ENCODE peak calls at places on chromosome 12, in six cellular contexts. One of them, this sample, is unnamed.

GRCh38 chr12:30965613-30965985 is 39.1 kb downstream of the TSPAN11 start:
- DNase-seq in GM12878: no peak
- DNase-seq in K562: no peak
- DNase-seq in endothelial cell of umbilical vein: peak; percentile 11
- DNase-seq in HepG2: peak; percentile 41
- DNase-seq in A549: peak; percentile 41
- DNase-seq in this sample: no peak

GRCh38 chr12:116202940-116203339 is 74.6 kb downstream of the MED13L start:
- DNase-seq in A549: no peak
- DNase-seq in K562: no peak
- DNase-seq in endothelial cell of umbilical vein: no peak
- DNase-seq in HepG2: no peak
- DNase-seq in GM12878: no peak
- DNase-seq in this sample: no peak

GRCh38 chr12:91883811-91884210 is 261.8 kb downstream of the BTG1 start:
- DNase-seq in K562: no peak
- DNase-seq in HepG2: no peak
- DNase-seq in GM12878: no peak
- DNase-seq in endothelial cell of umbilical vein: no peak
- DNase-seq in A549: no peak
- DNase-seq in this sample: no peak

GRCh38 chr12:120670667-120671066 is 16.3 kb upstream of the MLEC start:
- DNase-seq in K562: no peak
- DNase-seq in HepG2: no peak
- DNase-seq in A549: no peak
- DNase-seq in endothelial cell of umbilical vein: no peak
- DNase-seq in GM12878: peak; percentile 70
- DNase-seq in this sample: no peak

GRCh38 chr12:131912526-131913274 is 16.4 kb upstream of the PUS1 start:
- DNase-seq in GM12878: no peak
- DNase-seq in A549: peak; percentile 82
- DNase-seq in K562: peak; percentile 51
- DNase-seq in endothelial cell of umbilical vein: peak; percentile 85
- DNase-seq in HepG2: peak; percentile 24
- DNase-seq in this sample: peak; percentile 54

GRCh38 chr12:68559246-68559645 is 51.5 kb upstream of the RAP1B start:
- DNase-seq in GM12878: no peak
- DNase-seq in HepG2: no peak
- DNase-seq in K562: no peak
- DNase-seq in A549: no peak
- DNase-seq in endothelial cell of umbilical vein: peak; percentile 29
- DNase-seq in this sample: peak; percentile 47

GRCh38 chr12:118025168-118025567 is 8.7 kb downstream of the RFC5 start:
- DNase-seq in HepG2: no peak
- DNase-seq in K562: no peak
- DNase-seq in A549: no peak
- DNase-seq in GM12878: no peak
- DNase-seq in endothelial cell of umbilical vein: no peak
- DNase-seq in this sample: no peak

GRCh38 chr12:71704920-71705319 is 19.0 kb downstream of the TMEM19 start:
- DNase-seq in endothelial cell of umbilical vein: no peak
- DNase-seq in HepG2: no peak
- DNase-seq in K562: no peak
- DNase-seq in GM12878: no peak
- DNase-seq in A549: no peak
- DNase-seq in this sample: no peak

GRCh38 chr12:6297170-6297569 is 13.3 kb upstream of the PLEKHG6 start:
- DNase-seq in A549: no peak
- DNase-seq in HepG2: no peak
- DNase-seq in GM12878: no peak
- DNase-seq in K562: no peak
- DNase-seq in endothelial cell of umbilical vein: no peak
- DNase-seq in this sample: no peak

GRCh38 chr12:6295187-6295811 is 15.2 kb upstream of the PLEKHG6 start:
- DNase-seq in K562: peak; percentile 48
- DNase-seq in endothelial cell of umbilical vein: peak; percentile 90
- DNase-seq in HepG2: peak; percentile 98
- DNase-seq in A549: peak; percentile 97
- DNase-seq in GM12878: no peak
- DNase-seq in this sample: no peak

GRCh38 chr12:6292606-6293005 is 17.9 kb upstream of the PLEKHG6 start:
- DNase-seq in GM12878: no peak
- DNase-seq in K562: no peak
- DNase-seq in endothelial cell of umbilical vein: no peak
- DNase-seq in A549: peak; percentile 48
- DNase-seq in HepG2: peak; percentile 43
- DNase-seq in this sample: no peak

GRCh38 chr12:6294156-6294532 is 16.3 kb upstream of the PLEKHG6 start:
- DNase-seq in HepG2: no peak
- DNase-seq in A549: no peak
- DNase-seq in GM12878: no peak
- DNase-seq in endothelial cell of umbilical vein: no peak
- DNase-seq in K562: no peak
- DNase-seq in this sample: no peak

DNA sequence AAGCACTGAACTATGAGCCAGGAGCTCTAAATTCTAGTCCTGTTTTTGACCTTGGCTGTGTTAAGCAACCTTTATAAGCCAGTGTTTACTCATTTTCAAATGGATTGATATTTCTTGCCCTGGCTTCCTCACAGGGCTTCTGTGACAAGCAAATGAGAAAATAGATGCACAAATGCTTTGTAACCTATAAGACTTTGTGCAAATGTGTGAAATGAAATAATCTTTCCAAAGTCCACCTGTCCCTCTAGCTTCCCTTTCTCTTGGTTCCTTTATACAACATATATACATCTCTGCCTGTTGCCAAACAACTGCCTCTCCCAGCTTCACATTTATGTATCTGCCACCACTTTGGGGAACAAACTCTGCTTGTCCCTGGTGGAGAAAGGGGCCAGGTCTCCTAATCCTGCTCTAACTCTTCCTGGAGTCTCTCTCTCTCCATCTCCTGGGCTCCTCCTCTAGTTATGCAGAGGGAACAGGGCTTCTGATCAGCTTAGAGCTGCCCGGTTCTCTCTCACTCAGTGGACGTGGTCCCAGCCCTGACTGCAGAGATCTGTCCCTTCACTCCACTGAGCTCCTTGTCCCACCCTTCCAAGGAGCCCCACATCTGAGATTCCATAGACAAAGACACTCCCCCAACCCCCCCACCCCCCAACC is 15.8 kb upstream of the PLEKHG6 start:
- DNase-seq in GM12878: no peak
- DNase-seq in endothelial cell of umbilical vein: no peak
- DNase-seq in K562: no peak
- DNase-seq in HepG2: peak; percentile 87
- DNase-seq in A549: no peak
- DNase-seq in this sample: no peak
- TF ChIP-seq MYC in GM12878: no peak
- TF ChIP-seq MYC in endothelial cell of umbilical vein: no peak
- TF ChIP-seq MYC in K562: no peak
- TF ChIP-seq MYC in HepG2: no peak
- TF ChIP-seq MYC in A549: no peak
- TF ChIP-seq MYC in this sample: no peak

GRCh38 chr12:913919-914718 is 35.4 kb downstream of the RAD52 start:
- DNase-seq in K562: no peak
- DNase-seq in endothelial cell of umbilical vein: no peak
- DNase-seq in HepG2: no peak
- DNase-seq in GM12878: no peak
- DNase-seq in A549: no peak
- DNase-seq in this sample: peak; percentile 10
- TF ChIP-seq MAX in K562: no peak
- TF ChIP-seq MAX in endothelial cell of umbilical vein: no peak
- TF ChIP-seq MAX in HepG2: no peak
- TF ChIP-seq MAX in GM12878: no peak
- TF ChIP-seq MAX in A549: no peak
- TF ChIP-seq MAX in this sample: no peak

GRCh38 chr12:110613771-110614684 is at the start of gene TCTN1:
- DNase-seq in endothelial cell of umbilical vein: peak; percentile 96
- DNase-seq in A549: peak; percentile 95
- DNase-seq in HepG2: peak; percentile 87
- DNase-seq in GM12878: peak; percentile 70
- DNase-seq in K562: peak; percentile 98
- DNase-seq in this sample: peak; percentile 99

GRCh38 chr12:110619534-110619953 is 5.6 kb downstream of the TCTN1 start:
- DNase-seq in GM12878: peak; percentile 80
- DNase-seq in A549: no peak
- DNase-seq in HepG2: no peak
- DNase-seq in endothelial cell of umbilical vein: no peak
- DNase-seq in K562: no peak
- DNase-seq in this sample: peak; percentile 48

GRCh38 chr12:110616471-110617115 is 2.7 kb downstream of the TCTN1 start:
- DNase-seq in K562: no peak
- DNase-seq in endothelial cell of umbilical vein: no peak
- DNase-seq in A549: no peak
- DNase-seq in GM12878: no peak
- DNase-seq in HepG2: no peak
- DNase-seq in this sample: no peak

DNA sequence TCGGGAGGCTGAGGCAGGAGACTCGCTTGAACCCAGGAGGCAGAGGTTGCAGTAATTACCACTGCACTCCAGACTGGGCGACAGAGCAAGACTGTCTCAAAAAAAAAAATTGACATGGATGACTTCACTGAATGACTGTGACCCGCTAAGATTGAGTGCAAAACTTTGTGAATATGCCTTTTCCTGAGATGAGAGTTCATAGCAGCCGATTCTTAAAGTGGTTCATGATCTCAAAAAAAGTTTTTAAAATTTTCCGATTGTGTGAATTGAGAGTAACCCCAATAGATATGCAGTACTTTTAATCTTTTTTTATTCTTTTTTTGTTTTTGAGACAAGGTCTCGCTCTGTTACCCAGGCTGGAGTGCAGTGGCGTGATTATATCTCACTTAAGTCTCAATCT is 1.2 kb downstream of the TCTN1 start:
- DNase-seq in endothelial cell of umbilical vein: no peak
- DNase-seq in K562: no peak
- DNase-seq in GM12878: no peak
- DNase-seq in HepG2: no peak
- DNase-seq in A549: no peak
- DNase-seq in this sample: no peak
- TF ChIP-seq MYC in endothelial cell of umbilical vein: no peak
- TF ChIP-seq MYC in K562: no peak
- TF ChIP-seq MYC in GM12878: no peak
- TF ChIP-seq MYC in HepG2: no peak
- TF ChIP-seq MYC in A549: no peak
- TF ChIP-seq MYC in this sample: no peak

GRCh38 chr12:129570796-129571400 is 332.9 kb downstream of the TMEM132D start:
- DNase-seq in GM12878: no peak
- DNase-seq in endothelial cell of umbilical vein: no peak
- DNase-seq in HepG2: no peak
- DNase-seq in K562: no peak
- DNase-seq in A549: no peak
- DNase-seq in this sample: no peak

GRCh38 chr12:129566800-129567199 is 337.0 kb downstream of the TMEM132D start:
- DNase-seq in HepG2: no peak
- DNase-seq in GM12878: no peak
- DNase-seq in K562: no peak
- DNase-seq in A549: no peak
- DNase-seq in endothelial cell of umbilical vein: no peak
- DNase-seq in this sample: no peak

DNA sequence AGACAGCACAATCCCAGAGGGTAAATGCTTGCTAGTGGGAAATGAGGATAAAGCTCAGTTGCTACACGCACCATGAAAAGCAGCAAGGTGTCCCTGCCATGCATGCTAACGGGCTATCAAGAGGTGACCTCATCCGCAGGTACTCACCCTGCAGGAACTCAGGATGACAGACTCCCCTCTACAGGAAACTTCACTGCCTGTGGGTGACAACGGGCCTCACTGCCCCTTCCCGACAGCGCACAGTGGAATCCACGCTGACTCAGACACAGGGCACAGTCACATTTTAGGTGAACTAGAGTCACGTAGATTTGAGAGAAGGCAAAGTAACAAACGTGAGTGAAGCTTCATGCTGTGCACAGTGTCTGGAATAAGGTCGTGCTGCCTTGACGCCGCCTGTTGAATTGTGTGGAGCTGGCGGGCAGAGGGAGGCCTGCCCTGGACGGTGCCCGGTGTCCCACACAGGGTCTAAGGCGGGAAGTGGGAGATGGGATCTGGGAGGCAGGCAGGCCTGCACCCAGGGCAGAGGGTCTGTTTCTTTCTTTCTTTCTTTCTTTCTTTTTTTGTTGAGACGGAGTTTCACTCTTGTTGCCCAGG is 331.8 kb downstream of the TMEM132D start:
- DNase-seq in A549: no peak
- DNase-seq in GM12878: no peak
- DNase-seq in K562: no peak
- DNase-seq in HepG2: no peak
- DNase-seq in endothelial cell of umbilical vein: no peak
- DNase-seq in this sample: no peak
- TF ChIP-seq MAX in A549: no peak
- TF ChIP-seq MAX in GM12878: no peak
- TF ChIP-seq MAX in K562: no peak
- TF ChIP-seq MAX in HepG2: no peak
- TF ChIP-seq MAX in endothelial cell of umbilical vein: no peak
- TF ChIP-seq MAX in this sample: no peak

GRCh38 chr12:121719926-121720414 is 7.4 kb downstream of the TMEM120B start:
- DNase-seq in A549: peak; percentile 66
- DNase-seq in K562: no peak
- DNase-seq in endothelial cell of umbilical vein: peak; percentile 19
- DNase-seq in HepG2: no peak
- DNase-seq in GM12878: no peak
- DNase-seq in this sample: peak; percentile 22
- TF ChIP-seq MYC in A549: no peak
- TF ChIP-seq MYC in K562: no peak
- TF ChIP-seq MYC in endothelial cell of umbilical vein: no peak
- TF ChIP-seq MYC in HepG2: no peak
- TF ChIP-seq MYC in GM12878: no peak
- TF ChIP-seq MYC in this sample: no peak

GRCh38 chr12:23742574-23742973 is 206.9 kb downstream of the SOX5 start:
- DNase-seq in endothelial cell of umbilical vein: no peak
- DNase-seq in K562: no peak
- DNase-seq in GM12878: no peak
- DNase-seq in HepG2: no peak
- DNase-seq in A549: no peak
- DNase-seq in this sample: no peak
- TF ChIP-seq MAX in endothelial cell of umbilical vein: no peak
- TF ChIP-seq MAX in K562: no peak
- TF ChIP-seq MAX in GM12878: no peak
- TF ChIP-seq MAX in HepG2: no peak
- TF ChIP-seq MAX in A549: no peak
- TF ChIP-seq MAX in this sample: no peak

GRCh38 chr12:11228268-11228879 is 41.1 kb downstream of the PRB3 start:
- DNase-seq in GM12878: peak; percentile 16
- DNase-seq in K562: peak; percentile 23
- DNase-seq in endothelial cell of umbilical vein: peak; percentile 73
- DNase-seq in A549: peak; percentile 57
- DNase-seq in HepG2: peak; percentile 56
- DNase-seq in this sample: peak; percentile 57

GRCh38 chr12:11227373-11227772 is 40.6 kb upstream of the TAS2R42 start:
- DNase-seq in K562: no peak
- DNase-seq in A549: no peak
- DNase-seq in GM12878: no peak
- DNase-seq in HepG2: no peak
- DNase-seq in endothelial cell of umbilical vein: no peak
- DNase-seq in this sample: no peak
- TF ChIP-seq MYC in K562: no peak
- TF ChIP-seq MYC in A549: no peak
- TF ChIP-seq MYC in GM12878: no peak
- TF ChIP-seq MYC in HepG2: no peak
- TF ChIP-seq MYC in endothelial cell of umbilical vein: no peak
- TF ChIP-seq MYC in this sample: no peak

GRCh38 chr12:47318963-47319362 is 239.2 kb upstream of the AMIGO2 start:
- DNase-seq in GM12878: no peak
- DNase-seq in endothelial cell of umbilical vein: no peak
- DNase-seq in A549: no peak
- DNase-seq in K562: no peak
- DNase-seq in HepG2: no peak
- DNase-seq in this sample: no peak
- TF ChIP-seq MAX in GM12878: no peak
- TF ChIP-seq MAX in endothelial cell of umbilical vein: no peak
- TF ChIP-seq MAX in A549: no peak
- TF ChIP-seq MAX in K562: no peak
- TF ChIP-seq MAX in HepG2: no peak
- TF ChIP-seq MAX in this sample: no peak

This sample was measured in NB4.